ENCODE peak calls at places on chromosomes 11 and 22, in four cellular contexts. One of them, this sample, is unnamed.

GRCh38 chr22:17882162-17882561 is 107.9 kb upstream of the BID start:
- DNase-seq in A549: no peak
- DNase-seq in HepG2: no peak
- DNase-seq in K562: no peak
- DNase-seq in this sample: no peak

GRCh38 chr11:43984519-43985385 is 42.3 kb downstream of the C11orf96 start:
- DNase-seq in A549: no peak
- DNase-seq in HepG2: peak; percentile 80
- DNase-seq in K562: no peak
- DNase-seq in this sample: no peak

GRCh38 chr11:79276900-79277299 is 163.9 kb downstream of the TENM4 start:
- DNase-seq in A549: no peak
- DNase-seq in HepG2: no peak
- DNase-seq in K562: no peak
- DNase-seq in this sample: no peak

GRCh38 chr11:31655483-31655882 is 145.9 kb downstream of the ELP4 start:
- DNase-seq in A549: peak; percentile 60
- DNase-seq in HepG2: peak; percentile 82
- DNase-seq in K562: no peak
- DNase-seq in this sample: peak; percentile 85

GRCh38 chr11:70205766-70206165 is 2.7 kb downstream of the FADD start:
- DNase-seq in A549: no peak
- DNase-seq in HepG2: no peak
- DNase-seq in K562: no peak
- DNase-seq in this sample: no peak

GRCh38 chr11:119051440-119052162 is 5.4 kb downstream of the HYOU1 start:
- DNase-seq in A549: no peak
- DNase-seq in HepG2: no peak
- DNase-seq in K562: peak; percentile 5
- DNase-seq in this sample: no peak

GRCh38 chr11:75365711-75366181 is 14.3 kb upstream of the ARRB1 start:
- DNase-seq in A549: peak; percentile 33
- DNase-seq in HepG2: no peak
- DNase-seq in K562: no peak
- DNase-seq in this sample: peak; percentile 84

GRCh38 chr11:100727410-100727809 is 40.3 kb downstream of the ARHGAP42 start:
- DNase-seq in A549: no peak
- DNase-seq in HepG2: no peak
- DNase-seq in K562: no peak
- DNase-seq in this sample: no peak

GRCh38 chr11:134536219-134536618 is 124.2 kb upstream of the B3GAT1 start:
- DNase-seq in A549: no peak
- DNase-seq in HepG2: no peak
- DNase-seq in K562: no peak
- DNase-seq in this sample: no peak

GRCh38 chr11:78318733-78319132 is 98.9 kb downstream of the GAB2 start:
- DNase-seq in A549: no peak
- DNase-seq in HepG2: no peak
- DNase-seq in K562: no peak
- DNase-seq in this sample: no peak

GRCh38 chr11:18791175-18792065 is at the start of gene PTPN5:
- DNase-seq in A549: peak; percentile 34
- DNase-seq in HepG2: no peak
- DNase-seq in K562: no peak
- DNase-seq in this sample: no peak

GRCh38 chr11:16632295-16633200 is 105.9 kb upstream of the C11orf58 start:
- DNase-seq in A549: peak; percentile 38
- DNase-seq in HepG2: peak; percentile 50
- DNase-seq in K562: no peak
- DNase-seq in this sample: peak; percentile 21

GRCh38 chr11:77619576-77620198 is 17.9 kb downstream of the CLNS1A start:
- DNase-seq in A549: peak; percentile 61
- DNase-seq in HepG2: peak; percentile 50
- DNase-seq in K562: no peak
- DNase-seq in this sample: peak; percentile 54

GRCh38 chr11:60835472-60835871 is 6.4 kb upstream of the CCDC86 start:
- DNase-seq in A549: no peak
- DNase-seq in HepG2: no peak
- DNase-seq in K562: no peak
- DNase-seq in this sample: peak; percentile 47

GRCh38 chr11:952406-953385 is 27.0 kb downstream of the AP2A2 start:
- DNase-seq in A549: peak; percentile 96
- DNase-seq in HepG2: peak; percentile 99
- DNase-seq in K562: no peak
- DNase-seq in this sample: peak; percentile 67

GRCh38 chr11:10601722-10602281 is 33.3 kb upstream of the LYVE1 start:
- DNase-seq in A549: no peak
- DNase-seq in HepG2: no peak
- DNase-seq in K562: no peak
- DNase-seq in this sample: no peak
- TF ChIP-seq MAZ in A549: no peak
- TF ChIP-seq MAZ in HepG2: no peak
- TF ChIP-seq MAZ in K562: no peak
- TF ChIP-seq MAZ in this sample: no peak

DNA sequence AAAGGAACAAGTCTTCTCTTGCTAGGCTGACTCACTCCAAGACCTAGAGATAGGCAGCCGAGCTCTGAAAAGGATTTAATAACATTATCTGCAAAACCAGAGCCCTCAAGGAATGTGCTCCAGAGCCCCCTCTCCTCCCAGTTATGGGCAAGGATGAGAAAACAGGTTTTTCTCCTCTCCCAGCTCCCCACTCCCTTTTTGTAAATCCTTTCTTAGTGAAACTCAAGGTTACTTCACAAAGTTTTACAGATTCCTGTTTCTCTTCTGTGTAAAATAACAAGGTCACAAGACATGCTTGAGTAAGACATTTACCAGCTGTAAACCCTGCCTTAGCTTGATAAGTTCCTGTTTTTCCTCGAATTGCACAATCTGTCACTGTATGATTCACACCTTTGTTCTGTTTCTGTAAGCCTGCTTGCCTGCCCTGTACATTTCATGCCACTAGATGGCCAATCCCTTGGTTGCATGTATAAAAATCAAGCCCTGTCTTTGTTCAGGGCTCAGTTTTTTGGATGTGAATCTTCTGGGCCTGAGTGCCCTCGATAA is 489.4 kb downstream of the KCNA4 start:
- DNase-seq in A549: peak; percentile 65
- DNase-seq in HepG2: peak; percentile 35
- DNase-seq in K562: no peak
- DNase-seq in this sample: peak; percentile 74
- TF ChIP-seq MAZ in A549: no peak
- TF ChIP-seq MAZ in HepG2: no peak
- TF ChIP-seq MAZ in K562: no peak
- TF ChIP-seq MAZ in this sample: no peak

GRCh38 chr22:46612904-46613605 is 7.1 kb upstream of the GRAMD4 start:
- DNase-seq in A549: no peak
- DNase-seq in HepG2: peak; percentile 35
- DNase-seq in K562: no peak
- DNase-seq in this sample: no peak
- TF ChIP-seq MAZ in A549: no peak
- TF ChIP-seq MAZ in HepG2: no peak
- TF ChIP-seq MAZ in K562: no peak
- TF ChIP-seq MAZ in this sample: no peak

GRCh38 chr11:94148189-94148588 is 19.5 kb downstream of the PANX1 start:
- DNase-seq in A549: no peak
- DNase-seq in HepG2: no peak
- DNase-seq in K562: no peak
- DNase-seq in this sample: no peak

GRCh38 chr11:94150056-94150455 is 21.4 kb downstream of the PANX1 start:
- DNase-seq in A549: no peak
- DNase-seq in HepG2: no peak
- DNase-seq in K562: no peak
- DNase-seq in this sample: no peak

GRCh38 chr11:94151311-94151710 is 22.7 kb downstream of the PANX1 start:
- DNase-seq in A549: no peak
- DNase-seq in HepG2: no peak
- DNase-seq in K562: no peak
- DNase-seq in this sample: no peak

GRCh38 chr11:94150704-94151103 is 22.1 kb downstream of the PANX1 start:
- DNase-seq in A549: no peak
- DNase-seq in HepG2: no peak
- DNase-seq in K562: no peak
- DNase-seq in this sample: no peak

GRCh38 chr11:94149435-94149834 is 20.8 kb downstream of the PANX1 start:
- DNase-seq in A549: no peak
- DNase-seq in HepG2: no peak
- DNase-seq in K562: no peak
- DNase-seq in this sample: peak; percentile 93
- TF ChIP-seq MAZ in A549: no peak
- TF ChIP-seq MAZ in HepG2: no peak
- TF ChIP-seq MAZ in K562: no peak
- TF ChIP-seq MAZ in this sample: no peak

DNA sequence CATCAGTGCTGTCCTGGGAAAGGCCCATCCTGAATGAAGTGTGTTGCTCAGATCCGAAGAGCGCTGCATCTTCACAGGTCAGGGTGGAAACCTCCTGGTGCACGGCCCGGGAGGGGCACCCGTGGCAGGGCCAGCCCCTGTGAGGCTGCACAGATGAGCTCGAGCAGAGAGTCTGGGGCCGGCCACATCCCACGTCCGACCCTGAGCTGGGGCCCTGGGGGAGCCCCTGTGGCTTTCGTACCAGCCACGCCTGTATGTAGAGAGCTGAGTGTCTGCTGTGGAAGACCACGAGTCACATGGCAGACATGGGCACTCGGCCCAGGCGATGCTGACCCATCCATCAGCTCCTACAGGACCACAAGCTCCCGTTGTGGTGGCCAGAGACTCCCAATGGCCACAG is 24.9 kb upstream of the SEPTIN5 start:
- DNase-seq in A549: no peak
- DNase-seq in HepG2: no peak
- DNase-seq in K562: peak; percentile 36
- DNase-seq in this sample: no peak
- TF ChIP-seq MAZ in A549: no peak
- TF ChIP-seq MAZ in HepG2: no peak
- TF ChIP-seq MAZ in K562: no peak
- TF ChIP-seq MAZ in this sample: no peak

GRCh38 chr22:29072979-29073617 is at the start of gene KREMEN1:
- DNase-seq in A549: no peak
- DNase-seq in HepG2: no peak
- DNase-seq in K562: no peak
- DNase-seq in this sample: no peak
- TF ChIP-seq MAZ in A549: no peak
- TF ChIP-seq MAZ in HepG2: no peak
- TF ChIP-seq MAZ in K562: no peak
- TF ChIP-seq MAZ in this sample: no peak

This sample was measured in IMR-90.